ENCODE peak calls at places on chromosomes 11 and 22, in six cellular contexts. O is thoracic aorta; K is CD8-positive, alpha-beta memory T cell; G is heart left ventricle; H is pancreas; Q is mesenchymal stem cell. N is an unnamed sample. For H3K36me3, the result is how much of the 10 kb centered on the place peaks cover.

GRCh38 chr11:113666584-113666983 is 39.5 kb downstream of the TMPRSS5 start:
- DNase-seq in G (no peak), H (no peak), O (no peak), K (no peak), Q (no peak), N (no peak)

GRCh38 chr22:41596776-41597634 is 7.4 kb upstream of the PMM1 start:
- DNase-seq in H (peak), Q (peak), O (no peak), K (no peak), G (peak), N (no peak)

GRCh38 chr11:128575174-128575955 is 12.0 kb downstream of the ETS1 start:
- DNase-seq in Q (no peak), O (no peak), G (no peak), K (no peak), H (no peak), N (no peak)

GRCh38 chr11:118051611-118052461 is 25.0 kb upstream of the TMPRSS4 start:
- DNase-seq in G (no peak), K (peak), H (no peak), O (no peak), Q (no peak), N (no peak)

GRCh38 chr11:35359321-35360058 is 59.9 kb downstream of the SLC1A2 start:
- DNase-seq in G (no peak), Q (no peak), K (no peak), O (no peak), H (peak), N (no peak)

GRCh38 chr11:116312560-116313340 is 460.0 kb downstream of the BUD13 start:
- DNase-seq in K (no peak), O (no peak), G (peak), Q (no peak), H (peak), N (no peak)

GRCh38 chr11:6979365-6979764 is 40.8 kb downstream of the ZNF214 start:
- DNase-seq in Q (peak), O (no peak), H (no peak), K (no peak), G (no peak), N (no peak)

GRCh38 chr11:119149371-119150275 is 771 bp downstream of the ABCG4 start:
- DNase-seq in K (no peak), O (no peak), G (no peak), H (no peak), Q (no peak), N (no peak)

GRCh38 chr11:113994077-113994954 is 19.4 kb downstream of the HTR3A start:
- DNase-seq in O (no peak), G (no peak), K (peak), H (no peak), Q (peak), N (no peak)

GRCh38 chr11:33830903-33831648 is 56.8 kb upstream of the FBXO3 start:
- DNase-seq in K (no peak), G (no peak), Q (no peak), O (no peak), H (no peak), N (no peak)

GRCh38 chr11:103395612-103396011 is 286.4 kb downstream of the DYNC2H1 start:
- DNase-seq in G (no peak), K (no peak), H (no peak), Q (peak), O (no peak), N (no peak)

GRCh38 chr11:87083029-87083428 is 45.3 kb downstream of the TMEM135 start:
- DNase-seq in H (no peak), O (no peak), Q (no peak), G (no peak), K (no peak), N (no peak)

GRCh38 chr22:19122752-19123492 is 710 bp upstream of the DGCR2 start:
- DNase-seq in K (no peak), G (no peak), O (no peak), Q (no peak), H (peak), N (no peak)

GRCh38 chr11:70547386-70547785 is 149.1 kb downstream of the CTTN start:
- DNase-seq in O (no peak), Q (no peak), H (no peak), K (no peak), G (no peak), N (no peak)

GRCh38 chr11:38791346-38791961 is 2193.4 kb upstream of the RAG2 start:
- DNase-seq in O (no peak), Q (peak), K (no peak), H (no peak), G (no peak), N (no peak)

GRCh38 chr22:37088750-37089408 is 20.6 kb downstream of the TMPRSS6 start:
- DNase-seq in Q (no peak), H (no peak), O (no peak), K (no peak), G (no peak), N (no peak)

GRCh38 chr22:44351685-44352377 is 39.1 kb upstream of the SHISAL1 start:
- DNase-seq in O (no peak), Q (peak), H (peak), G (peak), K (no peak), N (no peak)

GRCh38 chr11:130476200-130476921 is 27.9 kb downstream of the ADAMTS15 start:
- DNase-seq in Q (peak), H (no peak), G (peak), O (no peak), K (no peak), N (no peak)

GRCh38 chr11:110878513-110878912 is 166.3 kb upstream of the ARHGAP20 start:
- DNase-seq in O (no peak), K (no peak), G (no peak), H (no peak), Q (no peak), N (no peak)

GRCh38 chr11:70471254-70471653 is 72.9 kb downstream of the CTTN start:
- DNase-seq in O (no peak), K (no peak), H (no peak), G (no peak), Q (peak), N (no peak)

GRCh38 chr11:122676638-122677037 is 21.1 kb downstream of the UBASH3B start:
- DNase-seq in Q (no peak), K (no peak), O (no peak), H (no peak), G (no peak), N (no peak)

DNA sequence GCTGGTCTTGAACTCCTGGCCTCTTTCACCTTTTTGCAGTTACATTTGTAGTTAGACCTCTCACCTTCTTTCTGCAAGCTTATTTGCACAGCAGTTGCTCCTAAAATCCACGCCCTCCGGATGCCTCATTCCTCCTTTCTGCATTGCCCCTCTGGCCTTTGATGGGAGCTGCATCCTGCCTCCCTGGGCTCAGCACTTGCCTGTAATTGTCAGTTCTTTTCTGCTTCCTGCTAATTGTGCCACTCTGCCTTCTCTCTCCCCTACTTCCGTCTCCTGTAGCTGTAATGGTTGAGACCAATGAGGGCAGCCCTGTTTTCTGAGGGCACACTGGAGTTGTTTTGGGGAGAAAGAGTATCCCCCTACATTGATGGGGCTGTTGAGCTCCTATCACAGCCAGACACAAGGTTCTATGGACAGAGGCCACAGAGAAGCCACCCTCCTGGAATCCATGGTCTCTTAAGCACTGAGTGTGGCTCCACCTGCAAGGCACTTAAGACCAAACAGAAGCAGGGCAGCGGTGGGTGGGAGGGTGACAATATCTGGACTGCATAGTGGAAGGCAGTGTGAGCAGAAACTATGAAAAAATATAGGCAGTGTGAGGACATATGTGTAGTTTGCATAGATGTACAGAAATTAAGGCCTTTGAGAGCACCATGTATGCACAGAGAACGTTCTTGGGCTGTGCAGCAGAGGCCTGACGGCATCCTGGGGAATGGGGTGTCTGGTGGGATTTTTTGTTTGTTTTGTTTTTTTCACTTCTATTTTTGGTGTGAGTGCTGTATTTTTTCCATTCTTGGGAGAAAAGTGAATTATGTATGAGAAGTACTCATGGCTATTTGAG is 30.5 kb downstream of the YDJC start:
- DNase-seq in G (no peak), H (no peak), O (no peak), Q (no peak), K (no peak), N (no peak)
- H3K36me3 ChIP-seq in G (under half), H (under half), O (under half), Q (under half), K (under half), N (under half)

DNA sequence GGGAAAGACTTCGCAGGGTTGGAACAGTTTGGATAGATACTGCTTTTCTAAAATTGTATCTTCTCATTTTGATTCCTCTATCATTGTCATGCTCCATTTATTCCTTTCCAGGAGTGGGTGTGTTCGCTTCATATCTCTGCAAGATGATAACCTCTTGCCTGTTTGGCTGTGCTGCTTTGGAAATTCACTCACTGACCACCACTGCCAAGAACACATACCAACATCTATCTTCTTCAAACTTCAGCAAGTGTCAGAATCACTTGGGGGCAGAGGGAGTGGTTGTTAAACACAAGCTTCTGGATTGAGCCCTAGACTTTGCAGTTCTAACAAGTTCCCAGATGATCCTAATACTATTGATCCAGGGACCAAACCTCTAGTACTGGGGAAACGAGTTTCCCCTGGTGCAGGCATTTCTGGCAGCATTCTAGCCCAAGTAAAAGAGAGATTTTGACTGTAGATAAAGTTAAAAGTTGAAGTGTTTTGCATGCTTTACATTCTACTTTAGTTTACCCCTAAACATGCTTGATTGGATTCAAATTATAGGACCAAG is 11.5 kb upstream of the DKK3 start:
- DNase-seq in G (no peak), K (no peak), Q (no peak), O (no peak), H (no peak), N (no peak)
- H3K4me3 ChIP-seq in G (no peak), K (no peak), Q (no peak), O (no peak), H (no peak), N (no peak)

GRCh38 chr11:59787816-59788215 is 22.8 kb downstream of the MRPL16 start:
- DNase-seq in G (no peak), Q (peak), H (no peak), K (no peak), O (no peak), N (no peak)
- H3K27ac ChIP-seq in G (no peak), Q (peak), H (peak), K (no peak), O (no peak), N (no peak)

GRCh38 chr11:3684129-3684685 is 13.0 kb upstream of the CHRNA10 start:
- DNase-seq in O (no peak), K (no peak), H (no peak), G (no peak), Q (no peak), N (no peak)
- H3K36me3 ChIP-seq in O (half or more), K (half or more), H (under half), G (half or more), Q (half or more), N (under half)

DNA sequence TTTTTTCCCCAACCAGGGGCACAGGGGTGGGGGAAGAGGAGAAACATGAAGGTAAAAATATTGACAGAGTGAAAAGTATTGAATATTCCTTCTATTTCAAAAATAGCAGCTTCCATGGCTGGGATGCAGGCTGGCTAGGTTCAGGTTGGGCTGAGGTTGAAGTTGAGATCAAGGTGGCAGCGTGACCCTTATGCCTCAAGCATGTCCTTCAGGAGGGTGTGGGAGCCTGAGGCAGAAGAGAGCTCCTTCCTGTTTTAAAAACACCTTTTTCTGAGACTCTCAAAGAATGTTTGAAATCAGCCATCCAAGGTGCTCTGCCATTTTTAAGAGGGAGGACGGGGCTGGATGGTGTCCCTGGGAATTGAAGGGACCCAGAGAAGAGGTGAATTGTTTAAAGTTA is 29.5 kb downstream of the TIMP3 start:
- DNase-seq in O (no peak), H (no peak), K (no peak), G (no peak), Q (no peak), N (no peak)
- H3K4me3 ChIP-seq in O (no peak), H (no peak), K (no peak), G (no peak), Q (no peak), N (no peak)

GRCh38 chr22:43014062-43014875 is 680 bp downstream of the PACSIN2 start:
- DNase-seq in H (peak), O (no peak), K (peak), Q (peak), G (peak), N (no peak)
- H3K27ac ChIP-seq in H (peak), O (peak), K (peak), Q (no peak), G (peak), N (peak)

DNA sequence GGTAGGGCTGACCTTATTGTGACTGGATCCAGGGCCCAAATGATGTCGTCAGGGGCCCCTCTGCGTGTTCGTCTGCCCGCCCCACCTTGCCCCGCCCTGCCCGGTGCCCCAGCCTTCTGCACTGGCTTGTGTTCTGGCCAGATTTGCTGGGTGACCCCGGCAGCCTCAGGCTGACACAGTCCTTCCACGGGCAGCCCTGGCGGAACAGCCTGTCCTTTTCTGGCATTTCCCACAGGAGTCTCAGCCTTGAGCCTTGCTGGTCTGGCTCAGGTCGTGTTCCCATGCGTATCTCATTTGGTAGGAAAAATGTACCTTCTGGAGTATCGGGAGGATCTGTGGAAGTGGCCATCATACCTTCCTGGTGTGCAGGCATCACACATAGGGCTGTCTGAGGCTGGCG is 31.0 kb downstream of the IGHMBP2 start:
- DNase-seq in K (no peak), O (no peak), H (no peak), Q (no peak), G (no peak), N (no peak)
- H3K36me3 ChIP-seq in K (under half), O (half or more), H (under half), Q (half or more), G (half or more), N (half or more)

GRCh38 chr11:67271212-67271547 is 4.9 kb downstream of the GRK2 start:
- DNase-seq in K (no peak), G (peak), H (no peak), O (no peak), Q (no peak), N (no peak)

GRCh38 chr11:67273260-67273990 is 7.2 kb downstream of the GRK2 start:
- DNase-seq in O (no peak), K (peak), H (peak), G (peak), Q (no peak), N (no peak)

GRCh38 chr11:67270256-67271211 is 4.3 kb downstream of the GRK2 start:
- DNase-seq in O (no peak), K (no peak), H (peak), Q (peak), G (peak), N (no peak)

GRCh38 chr11:67271548-67272284 is 5.4 kb downstream of the GRK2 start:
- DNase-seq in K (peak), G (peak), O (no peak), H (peak), Q (no peak), N (no peak)

DNA sequence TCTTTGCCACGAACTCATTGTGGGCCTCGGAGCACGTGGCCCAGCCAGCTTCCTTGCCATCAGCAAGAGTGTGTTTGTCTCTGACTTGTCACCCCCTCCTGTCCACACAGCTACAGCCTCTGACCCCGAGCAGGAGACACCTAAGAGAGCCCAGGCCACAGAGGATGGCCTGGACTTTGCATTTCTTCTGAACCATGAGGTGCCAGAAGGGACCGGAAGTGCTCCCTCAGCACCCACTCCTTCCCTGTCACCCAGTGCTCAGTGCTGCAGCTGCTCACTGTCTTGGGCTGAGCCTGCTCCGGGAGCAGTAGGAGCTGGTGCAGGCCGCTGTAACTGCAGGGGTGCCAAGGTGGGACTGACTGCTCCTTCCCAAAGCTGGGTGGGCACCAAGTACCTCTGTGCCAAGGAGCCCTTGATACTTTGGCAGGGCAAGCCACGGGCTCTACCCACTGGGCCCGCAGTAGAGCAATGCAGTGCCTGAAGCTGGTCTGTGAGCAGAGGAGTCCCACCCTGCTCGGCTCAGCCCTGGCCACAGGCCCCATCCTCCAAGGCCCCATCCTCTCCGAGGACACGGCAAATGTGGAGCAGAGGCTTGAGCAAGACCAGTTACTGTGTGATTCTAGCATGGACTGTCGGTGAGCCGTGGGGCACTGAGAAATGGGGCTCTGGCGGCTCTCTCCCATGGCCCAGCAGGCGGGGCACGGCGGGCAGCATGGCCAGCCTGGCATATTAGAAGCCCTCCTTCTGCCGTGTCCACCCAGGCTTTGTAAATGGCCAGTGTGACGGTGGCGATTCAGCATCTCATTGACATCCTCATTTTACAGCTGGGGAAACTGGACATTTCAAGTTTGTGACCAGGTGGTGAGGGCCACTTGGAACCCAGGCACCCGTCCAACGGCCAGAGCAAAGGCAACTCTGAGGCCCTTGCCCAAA is 6.3 kb downstream of the GRK2 start:
- DNase-seq in G (peak), K (no peak), H (peak), Q (no peak), O (no peak), N (no peak)
- H3K4me3 ChIP-seq in G (peak), K (peak), H (no peak), Q (no peak), O (peak), N (no peak)

GRCh38 chr22:46563381-46564083 is 26.1 kb upstream of the CELSR1 start:
- DNase-seq in H (peak), O (no peak), Q (peak), K (peak), G (peak), N (no peak)
- H3K27ac ChIP-seq in H (peak), O (no peak), Q (no peak), K (no peak), G (peak), N (peak)

DNA sequence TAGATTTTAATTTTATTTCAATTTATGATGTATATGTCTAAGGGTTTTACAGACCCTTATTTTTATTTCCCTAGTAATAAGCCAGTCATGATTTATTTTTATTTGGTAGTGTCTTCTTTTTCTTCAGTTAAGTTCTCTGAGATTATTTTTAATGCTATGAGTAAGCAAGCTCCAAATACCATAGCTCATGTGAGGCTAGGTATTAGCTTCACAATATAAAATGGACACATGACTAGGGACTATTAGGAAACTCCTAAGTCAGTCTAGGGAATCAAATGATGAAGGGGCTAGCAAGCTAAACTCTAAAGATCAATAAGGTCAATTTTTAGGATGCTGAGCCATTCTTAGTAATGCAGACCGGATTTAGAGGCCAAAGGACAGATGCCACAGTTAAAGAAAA is 45.9 kb downstream of the CKAP5 start:
- DNase-seq in G (no peak), Q (no peak), H (no peak), K (no peak), O (no peak), N (no peak)
- H3K36me3 ChIP-seq in G (half or more), Q (half or more), H (under half), K (under half), O (under half), N (under half)

N was measured in esophagus squamous epithelium.